ENCODE peak calls at places on chromosome X, in ten cellular contexts. D is kidney tubule cell; Z is A549; W is fibroblast of the conjunctiva; G is progenitor cell of endocrine pancreas; K is upper lobe of left lung; F is HTR-8/SVneo; O is stimulated activated CD4-positive, alpha-beta T cell treated with anti-CD3 and anti-CD28 coated beads, TNF-alpha, amount 100 ng/mL, for 4 hours; J is GM04503; T is mucosa of gallbladder. A is an unnamed sample.

GRCh38 chrX:13934731-13935130 is 95.0 kb downstream of the GEMIN8 start:
- DNase-seq in G (no peak), K (no peak), D (no peak), Z (no peak), O (no peak), F (no peak), W (no peak), J (no peak), T (no peak), A (no peak)

GRCh38 chrX:133045986-133046385 is 50.9 kb downstream of the USP26 start:
- DNase-seq in T (no peak), F (no peak), D (peak; percentile 43), Z (no peak), W (no peak), G (no peak), O (no peak), J (no peak), K (no peak), A (no peak)

GRCh38 chrX:138885886-138886285 is 174.4 kb upstream of the FGF13 start:
- DNase-seq in T (no peak), W (peak; percentile 17), F (no peak), O (no peak), J (no peak), D (peak; percentile 28), G (no peak), Z (no peak), K (no peak), A (no peak)

GRCh38 chrX:19382500-19383145 is 38.9 kb downstream of the PDHA1 start:
- DNase-seq in T (peak; percentile 21), F (peak; percentile 35), D (peak; percentile 43), K (no peak), W (no peak), O (peak; percentile 8), Z (peak; percentile 59), G (peak; percentile 41), J (no peak), A (peak; percentile 75)

GRCh38 chrX:118702741-118703140 is 24.7 kb upstream of the IL13RA1 start:
- DNase-seq in O (no peak), J (no peak), D (no peak), F (no peak), W (no peak), G (no peak), Z (no peak), K (no peak), T (no peak), A (no peak)

GRCh38 chrX:120731386-120731785 is 101.5 kb upstream of the C1GALT1C1 start:
- DNase-seq in G (no peak), K (no peak), D (no peak), O (no peak), W (no peak), Z (no peak), T (no peak), J (no peak), F (no peak), A (no peak)

GRCh38 chrX:39938466-39938865 is 159.3 kb downstream of the BCOR start:
- DNase-seq in D (no peak), G (no peak), F (no peak), W (no peak), T (no peak), J (no peak), Z (no peak), K (no peak), O (no peak), A (no peak)

GRCh38 chrX:87397103-87397886 is 120.3 kb upstream of the KLHL4 start:
- DNase-seq in D (no peak), G (no peak), O (no peak), Z (no peak), F (no peak), W (no peak), J (no peak), T (no peak), K (no peak), A (no peak)

GRCh38 chrX:102863735-102864134 is 73.3 kb upstream of the RAB40AL start:
- DNase-seq in Z (peak; percentile 80), T (peak; percentile 87), K (no peak), F (peak; percentile 3), W (peak; percentile 73), O (peak; percentile 59), J (peak; percentile 25), G (peak; percentile 62), D (peak; percentile 75), A (peak; percentile 82)

GRCh38 chrX:137747231-137747630 is 181.3 kb downstream of the ZIC3 start:
- DNase-seq in O (no peak), W (no peak), D (no peak), T (no peak), J (no peak), K (no peak), F (no peak), Z (no peak), G (no peak), A (no peak)

GRCh38 chrX:103367502-103367901 is 8.8 kb upstream of the BEX3 start:
- DNase-seq in D (no peak), W (no peak), F (no peak), K (no peak), T (no peak), J (no peak), G (no peak), O (no peak), Z (no peak), A (no peak)

GRCh38 chrX:53882331-53882730 is 161.9 kb downstream of the PHF8 start:
- DNase-seq in T (no peak), D (peak; percentile 82), W (no peak), F (no peak), O (no peak), G (no peak), K (no peak), J (no peak), Z (peak; percentile 62), A (no peak)

GRCh38 chrX:120305531-120306145 is 5.6 kb downstream of the TMEM255A start:
- DNase-seq in K (no peak), F (no peak), Z (no peak), D (peak; percentile 19), W (no peak), J (no peak), G (no peak), T (no peak), O (no peak), A (no peak)

GRCh38 chrX:53086464-53086863 is 4.3 kb downstream of the TSPYL2 start:
- DNase-seq in T (no peak), O (no peak), W (no peak), K (no peak), F (no peak), J (no peak), G (no peak), Z (no peak), D (no peak), A (no peak)

GRCh38 chrX:142804085-142804484 is 221.6 kb upstream of the SPANXN4 start:
- DNase-seq in F (no peak), J (no peak), T (no peak), D (no peak), W (no peak), G (no peak), Z (peak; percentile 10), O (no peak), K (no peak), A (peak; percentile 18)

GRCh38 chrX:69195197-69195596 is 29.9 kb upstream of the PJA1 start:
- DNase-seq in G (no peak), T (no peak), W (no peak), Z (no peak), F (no peak), K (peak; percentile 37), D (no peak), O (no peak), J (no peak), A (no peak)

GRCh38 chrX:111165902-111166301 is 69.9 kb downstream of the PAK3 start:
- DNase-seq in Z (no peak), F (no peak), T (no peak), K (no peak), G (no peak), W (no peak), O (no peak), D (no peak), J (no peak), A (no peak)

GRCh38 chrX:149495573-149496071 is 9.5 kb downstream of the IDS start:
- DNase-seq in W (no peak), O (no peak), J (peak; percentile 85), K (no peak), G (no peak), D (peak; percentile 92), Z (peak; percentile 70), F (no peak), T (peak; percentile 15), A (no peak)

GRCh38 chrX:119093991-119094741 is 21.4 kb downstream of the CT47C1 start:
- DNase-seq in F (no peak), T (no peak), D (no peak), O (no peak), W (no peak), K (no peak), G (no peak), Z (peak; percentile 37), J (no peak), A (no peak)

GRCh38 chrX:150361070-150361776 is 1.9 kb upstream of the MAMLD1 start:
- DNase-seq in G (no peak), O (no peak), F (no peak), J (no peak), Z (peak; percentile 45), W (no peak), T (no peak), K (peak; percentile 75), D (peak; percentile 62), A (peak; percentile 27)

GRCh38 chrX:137926090-137926489 is 360.2 kb downstream of the ZIC3 start:
- DNase-seq in F (no peak), J (no peak), Z (peak; percentile 6), K (no peak), G (no peak), W (no peak), T (no peak), D (peak; percentile 17), O (no peak), A (no peak)

GRCh38 chrX:101051153-101051548 is 760 bp downstream of the TRMT2B start:
- DNase-seq in G (no peak), T (no peak), F (no peak), K (no peak), W (no peak), D (no peak), J (no peak), O (no peak), Z (no peak), A (no peak)

GRCh38 chrX:12304261-12304660 is 166.0 kb downstream of the FRMPD4 start:
- DNase-seq in D (no peak), J (peak; percentile 34), F (no peak), K (no peak), T (no peak), O (no peak), G (no peak), Z (no peak), W (no peak), A (no peak)

GRCh38 chrX:141278306-141278705 is 36.0 kb upstream of the SPANXC start:
- DNase-seq in O (no peak), Z (peak; percentile 22), J (no peak), D (peak; percentile 40), G (no peak), W (no peak), K (no peak), T (no peak), F (peak; percentile 0), A (peak; percentile 13)

GRCh38 chrX:129641941-129642340 is 12.8 kb downstream of the APLN start:
- DNase-seq in W (no peak), Z (no peak), J (no peak), T (no peak), O (no peak), K (no peak), G (no peak), D (peak; percentile 23), F (no peak), A (no peak)

GRCh38 chrX:153635788-153636668 is 11.0 kb upstream of the DUSP9 start:
- DNase-seq in F (no peak), T (no peak), O (no peak), Z (peak; percentile 69), W (no peak), K (no peak), D (peak; percentile 69), J (no peak), G (no peak), A (peak; percentile 34)

GRCh38 chrX:33908074-33908473 is 224.0 kb downstream of the FAM47A start:
- DNase-seq in K (no peak), G (no peak), T (no peak), O (no peak), J (no peak), F (no peak), Z (no peak), D (no peak), W (no peak), A (no peak)